ENCODE peak calls at places on chromosomes 4 and X, in five cellular contexts. W is progenitor cell of endocrine pancreas, Q is epithelial cell of esophagus, T is Calu3, M is astrocyte of the spinal cord. D is an unnamed sample.

GRCh38 chr4:149183638-149184037 is 632.0 kb downstream of the IQCM start:
- DNase-seq in W (no peak), Q (no peak), T (no peak), M (no peak), D (no peak)

GRCh38 chr4:106502106-106502699 is 133.6 kb upstream of the GIMD1 start:
- DNase-seq in W (peak), Q (peak), T (peak), M (peak), D (peak)

GRCh38 chrX:13013353-13014110 is 30.9 kb downstream of the FAM9C start:
- DNase-seq in W (no peak), Q (peak), T (no peak), M (no peak), D (peak)

GRCh38 chr4:172270421-172270820 is 457.2 kb downstream of the GALNTL6 start:
- DNase-seq in W (no peak), Q (peak), T (no peak), M (no peak), D (no peak)

GRCh38 chrX:11419102-11419501 is 125.9 kb downstream of the AMELX start:
- DNase-seq in W (no peak), Q (no peak), T (no peak), M (no peak), D (no peak)

GRCh38 chrX:110992611-110993010 is 103.4 kb upstream of the PAK3 start:
- DNase-seq in W (peak), Q (peak), T (peak), M (peak), D (peak)

GRCh38 chrX:130014356-130014755 is 31.9 kb downstream of the BCORL1 start:
- DNase-seq in W (no peak), Q (no peak), T (no peak), M (no peak), D (no peak)

GRCh38 chrX:54043696-54044125 is 562 bp downstream of the PHF8 start:
- DNase-seq in W (peak), Q (peak), T (peak), M (no peak), D (peak)

GRCh38 chr4:27666943-27667342 is 806.3 kb downstream of the STIM2 start:
- DNase-seq in W (no peak), Q (peak), T (peak), M (no peak), D (no peak)
- TF ChIP-seq CTCF in W (no peak), Q (no peak), T (no peak), M (peak), D (no peak)

GRCh38 chr4:101252721-101253120 is 94.6 kb downstream of the PPP3CA start:
- DNase-seq in W (no peak), Q (no peak), T (no peak), M (no peak), D (no peak)
- TF ChIP-seq CTCF in W (no peak), Q (no peak), T (no peak), M (no peak), D (no peak)

GRCh38 chrX:81412428-81412827 is 210.5 kb downstream of the SH3BGRL start:
- DNase-seq in W (no peak), Q (no peak), T (no peak), M (no peak), D (no peak)

GRCh38 chrX:81411517-81411916 is 209.6 kb downstream of the SH3BGRL start:
- DNase-seq in W (no peak), Q (no peak), T (no peak), M (no peak), D (no peak)

DNA sequence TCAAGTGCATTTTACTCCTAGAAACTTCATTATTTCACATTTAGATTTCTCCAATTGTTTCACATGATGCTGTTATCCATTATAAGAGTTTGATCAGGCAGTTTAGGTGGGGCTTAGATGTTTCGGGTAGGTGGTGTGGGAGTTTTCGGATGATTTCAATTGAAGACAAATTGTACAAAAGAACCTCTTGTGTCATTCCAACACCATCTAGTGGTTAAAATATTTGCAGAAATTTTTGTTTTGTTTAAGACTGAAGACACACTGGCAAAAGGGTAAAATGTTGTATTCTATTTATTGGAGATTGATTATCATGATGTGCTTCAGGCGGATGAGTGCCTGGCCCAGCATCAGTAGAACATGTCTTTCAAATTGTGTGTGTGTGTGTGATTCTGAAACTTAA is 212.7 kb downstream of the SH3BGRL start:
- DNase-seq in W (no peak), Q (peak), T (no peak), M (peak), D (no peak)
- TF ChIP-seq CTCF in W (no peak), Q (no peak), T (no peak), M (no peak), D (no peak)

GRCh38 chr4:5735463-5735862 is 24.5 kb downstream of the EVC start:
- DNase-seq in W (no peak), Q (no peak), T (no peak), M (no peak), D (peak)
- TF ChIP-seq CTCF in W (no peak), Q (no peak), T (no peak), M (no peak), D (no peak)

GRCh38 chrX:47523713-47524166 is 37.3 kb upstream of the ARAF start:
- DNase-seq in W (no peak), Q (no peak), T (no peak), M (no peak), D (no peak)

GRCh38 chrX:47530054-47530453 is 31.0 kb upstream of the ARAF start:
- DNase-seq in W (no peak), Q (no peak), T (no peak), M (no peak), D (no peak)

DNA sequence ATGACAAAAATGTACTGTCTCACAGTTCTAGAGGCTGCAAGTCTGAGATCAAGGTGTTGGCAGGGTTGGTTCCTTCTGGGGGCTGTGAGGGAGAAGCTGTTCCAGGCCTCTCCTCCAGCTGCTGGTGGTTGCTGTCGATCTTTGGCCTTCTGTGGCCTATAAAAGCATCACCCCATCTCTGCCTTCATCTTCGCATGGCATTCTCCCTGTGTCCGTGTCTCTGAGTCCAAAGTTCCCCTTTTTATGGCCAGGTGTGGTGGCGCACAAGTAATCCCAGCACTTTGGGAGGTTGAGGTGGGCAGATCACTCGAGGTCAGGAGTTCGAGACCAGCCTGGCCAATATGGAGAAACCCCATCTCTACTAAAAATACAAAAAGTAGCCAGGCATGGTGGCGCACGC is 31.5 kb upstream of the ARAF start:
- DNase-seq in W (no peak), Q (no peak), T (no peak), M (no peak), D (no peak)
- TF ChIP-seq CTCF in W (no peak), Q (no peak), T (no peak), M (no peak), D (no peak)

GRCh38 chr4:94701606-94702300 is 56.0 kb upstream of the BMPR1B start:
- DNase-seq in W (no peak), Q (no peak), T (no peak), M (no peak), D (no peak)
- TF ChIP-seq CTCF in W (no peak), Q (no peak), T (no peak), M (no peak), D (no peak)

GRCh38 chrX:69493766-69494165 is 10.4 kb upstream of the NALF2 start:
- DNase-seq in W (no peak), Q (peak), T (no peak), M (no peak), D (no peak)

GRCh38 chrX:69496143-69496542 is 8.0 kb upstream of the NALF2 start:
- DNase-seq in W (no peak), Q (no peak), T (no peak), M (no peak), D (no peak)

GRCh38 chrX:69489625-69490024 is 14.5 kb upstream of the NALF2 start:
- DNase-seq in W (no peak), Q (no peak), T (no peak), M (no peak), D (no peak)

DNA sequence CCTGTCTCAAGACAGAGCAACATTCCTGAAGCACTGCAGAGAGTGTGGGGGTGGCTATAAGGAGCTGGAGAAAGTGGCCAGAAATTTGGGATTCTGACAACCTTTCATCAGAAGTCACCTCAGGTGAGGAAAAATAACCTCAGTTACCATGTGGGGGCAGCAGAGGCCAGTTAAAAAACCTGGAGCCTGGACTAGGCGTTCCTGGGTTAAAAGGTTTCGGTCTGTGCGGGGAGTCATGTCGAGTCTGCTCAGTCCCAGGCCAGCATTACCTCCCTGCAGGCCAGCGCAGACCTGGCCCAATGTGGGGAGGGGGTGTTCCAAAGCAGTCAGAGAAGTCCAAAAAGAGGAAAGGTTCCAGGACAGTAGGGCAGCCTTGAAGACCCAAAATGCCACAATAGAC is 10.9 kb upstream of the NALF2 start:
- DNase-seq in W (peak), Q (peak), T (peak), M (no peak), D (no peak)
- TF ChIP-seq CTCF in W (peak), Q (peak), T (peak), M (peak), D (peak)

D was measured in GM10248.